ENCODE peak calls at places on chromosome 10, in eight cellular contexts. One of them, this sample, is unnamed.

GRCh38 chr10:11685787-11686218 is 56.4 kb upstream of the ECHDC3 start:
- DNase-seq in A549: no peak
- DNase-seq in AG09309: no peak
- DNase-seq in PC-9: peak
- DNase-seq in MM.1S: peak
- DNase-seq in transverse colon: peak
- DNase-seq in suprapubic skin: no peak
- DNase-seq in psoas muscle: peak
- DNase-seq in this sample: peak

GRCh38 chr10:103463456-103463855 is 4.8 kb upstream of the CALHM1 start:
- DNase-seq in suprapubic skin: no peak
- DNase-seq in transverse colon: no peak
- DNase-seq in A549: peak
- DNase-seq in PC-9: peak
- DNase-seq in AG09309: no peak
- DNase-seq in psoas muscle: no peak
- DNase-seq in MM.1S: no peak
- DNase-seq in this sample: no peak

GRCh38 chr10:78336402-78336791 is 302.7 kb downstream of the RPS24 start:
- DNase-seq in A549: no peak
- DNase-seq in psoas muscle: no peak
- DNase-seq in MM.1S: no peak
- DNase-seq in AG09309: peak
- DNase-seq in transverse colon: no peak
- DNase-seq in suprapubic skin: no peak
- DNase-seq in PC-9: no peak
- DNase-seq in this sample: no peak

GRCh38 chr10:78292250-78292986 is 258.8 kb downstream of the RPS24 start:
- DNase-seq in A549: no peak
- DNase-seq in suprapubic skin: no peak
- DNase-seq in AG09309: no peak
- DNase-seq in transverse colon: no peak
- DNase-seq in PC-9: no peak
- DNase-seq in psoas muscle: no peak
- DNase-seq in MM.1S: no peak
- DNase-seq in this sample: no peak

GRCh38 chr10:21528452-21529235 is 3.2 kb upstream of the SKIDA1 start:
- DNase-seq in A549: peak
- DNase-seq in MM.1S: no peak
- DNase-seq in psoas muscle: no peak
- DNase-seq in suprapubic skin: no peak
- DNase-seq in transverse colon: no peak
- DNase-seq in PC-9: no peak
- DNase-seq in AG09309: no peak
- DNase-seq in this sample: no peak

GRCh38 chr10:73965890-73966768 is 31.8 kb upstream of the VCL start:
- DNase-seq in PC-9: peak
- DNase-seq in transverse colon: peak
- DNase-seq in AG09309: peak
- DNase-seq in A549: peak
- DNase-seq in MM.1S: no peak
- DNase-seq in suprapubic skin: peak
- DNase-seq in psoas muscle: peak
- DNase-seq in this sample: no peak

GRCh38 chr10:122646511-122647382 is 52.9 kb downstream of the C10orf120 start:
- DNase-seq in psoas muscle: no peak
- DNase-seq in PC-9: no peak
- DNase-seq in transverse colon: no peak
- DNase-seq in MM.1S: no peak
- DNase-seq in A549: no peak
- DNase-seq in AG09309: no peak
- DNase-seq in suprapubic skin: peak
- DNase-seq in this sample: no peak

GRCh38 chr10:87640043-87640442 is 19.6 kb upstream of the PAPSS2 start:
- DNase-seq in PC-9: no peak
- DNase-seq in A549: no peak
- DNase-seq in psoas muscle: no peak
- DNase-seq in transverse colon: no peak
- DNase-seq in MM.1S: no peak
- DNase-seq in AG09309: no peak
- DNase-seq in suprapubic skin: no peak
- DNase-seq in this sample: no peak

GRCh38 chr10:59971915-59972314 is 65.6 kb upstream of the CCDC6 start:
- DNase-seq in suprapubic skin: no peak
- DNase-seq in AG09309: no peak
- DNase-seq in PC-9: peak
- DNase-seq in A549: peak
- DNase-seq in transverse colon: peak
- DNase-seq in psoas muscle: no peak
- DNase-seq in MM.1S: no peak
- DNase-seq in this sample: no peak

GRCh38 chr10:124105594-124105993 is 12.2 kb upstream of the CHST15 start:
- DNase-seq in MM.1S: peak
- DNase-seq in suprapubic skin: no peak
- DNase-seq in psoas muscle: no peak
- DNase-seq in PC-9: peak
- DNase-seq in AG09309: no peak
- DNase-seq in A549: no peak
- DNase-seq in transverse colon: no peak
- DNase-seq in this sample: no peak

GRCh38 chr10:80917636-80918035 is 379.9 kb downstream of the SH2D4B start:
- DNase-seq in AG09309: no peak
- DNase-seq in A549: no peak
- DNase-seq in PC-9: no peak
- DNase-seq in suprapubic skin: no peak
- DNase-seq in MM.1S: no peak
- DNase-seq in transverse colon: no peak
- DNase-seq in psoas muscle: no peak
- DNase-seq in this sample: no peak

GRCh38 chr10:128050117-128050516 is 76.1 kb downstream of the MKI67 start:
- DNase-seq in AG09309: no peak
- DNase-seq in psoas muscle: no peak
- DNase-seq in PC-9: no peak
- DNase-seq in A549: no peak
- DNase-seq in suprapubic skin: no peak
- DNase-seq in transverse colon: no peak
- DNase-seq in MM.1S: no peak
- DNase-seq in this sample: no peak

GRCh38 chr10:128053356-128053755 is 72.9 kb downstream of the MKI67 start:
- DNase-seq in PC-9: no peak
- DNase-seq in psoas muscle: no peak
- DNase-seq in A549: no peak
- DNase-seq in MM.1S: no peak
- DNase-seq in suprapubic skin: no peak
- DNase-seq in transverse colon: peak
- DNase-seq in AG09309: no peak
- DNase-seq in this sample: no peak

GRCh38 chr10:128052696-128053095 is 73.5 kb downstream of the MKI67 start:
- DNase-seq in A549: no peak
- DNase-seq in AG09309: no peak
- DNase-seq in MM.1S: no peak
- DNase-seq in suprapubic skin: no peak
- DNase-seq in transverse colon: peak
- DNase-seq in psoas muscle: no peak
- DNase-seq in PC-9: no peak
- DNase-seq in this sample: no peak

GRCh38 chr10:128050937-128051336 is 75.3 kb downstream of the MKI67 start:
- DNase-seq in AG09309: no peak
- DNase-seq in psoas muscle: no peak
- DNase-seq in A549: no peak
- DNase-seq in MM.1S: no peak
- DNase-seq in PC-9: no peak
- DNase-seq in suprapubic skin: no peak
- DNase-seq in transverse colon: no peak
- DNase-seq in this sample: no peak

GRCh38 chr10:128051548-128051947 is 74.7 kb downstream of the MKI67 start:
- DNase-seq in A549: no peak
- DNase-seq in MM.1S: no peak
- DNase-seq in suprapubic skin: peak
- DNase-seq in psoas muscle: no peak
- DNase-seq in PC-9: no peak
- DNase-seq in AG09309: no peak
- DNase-seq in transverse colon: no peak
- DNase-seq in this sample: no peak
- TF ChIP-seq CTCF in A549: no peak
- TF ChIP-seq CTCF in MM.1S: no peak
- TF ChIP-seq CTCF in suprapubic skin: no peak
- TF ChIP-seq CTCF in psoas muscle: no peak
- TF ChIP-seq CTCF in PC-9: no peak
- TF ChIP-seq CTCF in AG09309: no peak
- TF ChIP-seq CTCF in transverse colon: no peak
- TF ChIP-seq CTCF in this sample: no peak

GRCh38 chr10:50540826-50541122 is 83.0 kb downstream of the SGMS1 start:
- DNase-seq in A549: no peak
- DNase-seq in transverse colon: no peak
- DNase-seq in MM.1S: no peak
- DNase-seq in psoas muscle: no peak
- DNase-seq in AG09309: no peak
- DNase-seq in suprapubic skin: no peak
- DNase-seq in PC-9: no peak
- DNase-seq in this sample: no peak
- H3K4me3 ChIP-seq in A549: no peak
- H3K4me3 ChIP-seq in transverse colon: no peak
- H3K4me3 ChIP-seq in MM.1S: no peak
- H3K4me3 ChIP-seq in psoas muscle: no peak
- H3K4me3 ChIP-seq in AG09309: no peak
- H3K4me3 ChIP-seq in suprapubic skin: no peak
- H3K4me3 ChIP-seq in PC-9: no peak
- H3K4me3 ChIP-seq in this sample: no peak

DNA sequence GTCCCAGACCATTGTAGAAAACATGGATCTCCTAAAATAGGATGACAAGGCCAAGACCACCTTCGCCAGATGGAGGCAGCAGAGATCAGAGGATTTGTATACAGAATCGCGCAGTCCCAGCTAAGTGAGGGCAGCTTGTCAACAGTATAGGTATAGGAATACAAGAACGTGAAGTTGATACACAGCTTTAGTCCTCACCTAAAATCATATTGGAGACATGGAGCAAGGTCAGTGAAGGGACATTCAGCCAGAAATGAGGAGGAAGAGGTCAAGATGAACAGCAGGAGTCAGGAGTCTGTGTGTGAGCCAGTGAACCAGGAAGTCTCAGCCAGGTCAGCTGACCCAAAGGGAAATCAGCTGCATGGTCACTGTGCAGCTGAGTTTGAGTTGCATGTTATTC is 263.4 kb upstream of the PRKCQ start:
- DNase-seq in transverse colon: no peak
- DNase-seq in psoas muscle: no peak
- DNase-seq in suprapubic skin: no peak
- DNase-seq in A549: peak
- DNase-seq in MM.1S: peak
- DNase-seq in PC-9: no peak
- DNase-seq in AG09309: no peak
- DNase-seq in this sample: no peak
- TF ChIP-seq CTCF in transverse colon: no peak
- TF ChIP-seq CTCF in psoas muscle: no peak
- TF ChIP-seq CTCF in suprapubic skin: no peak
- TF ChIP-seq CTCF in A549: no peak
- TF ChIP-seq CTCF in MM.1S: peak
- TF ChIP-seq CTCF in PC-9: no peak
- TF ChIP-seq CTCF in AG09309: peak
- TF ChIP-seq CTCF in this sample: peak

DNA sequence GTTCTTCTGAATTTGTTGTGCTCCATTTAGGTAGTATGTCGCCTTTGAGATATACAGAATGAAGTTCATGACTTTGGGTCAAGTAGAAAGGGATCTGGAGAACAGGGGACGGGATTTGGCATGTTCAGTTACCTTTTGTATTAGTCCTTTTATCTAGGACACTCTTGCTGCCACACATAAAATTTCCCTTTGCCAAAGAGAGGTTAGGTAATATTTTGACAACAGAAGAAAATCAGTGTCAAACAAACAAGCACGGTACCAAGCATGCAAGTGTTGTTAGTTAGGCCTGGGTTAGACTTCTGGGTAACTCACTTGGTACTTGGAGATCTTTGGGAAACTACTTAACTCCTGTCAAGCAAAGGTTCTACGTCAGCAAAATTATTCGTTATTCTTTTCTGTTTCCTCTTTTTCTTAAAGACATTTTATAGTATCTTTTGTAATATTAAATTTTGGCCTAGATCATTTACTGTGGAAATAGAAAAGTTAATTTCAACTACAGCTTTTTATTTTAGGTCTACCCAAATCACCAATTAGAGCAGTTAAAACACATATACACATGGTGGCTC is 116.7 kb downstream of the PLXDC2 start:
- DNase-seq in psoas muscle: no peak
- DNase-seq in suprapubic skin: no peak
- DNase-seq in transverse colon: no peak
- DNase-seq in MM.1S: no peak
- DNase-seq in A549: no peak
- DNase-seq in PC-9: no peak
- DNase-seq in AG09309: no peak
- DNase-seq in this sample: no peak
- H3K4me3 ChIP-seq in psoas muscle: no peak
- H3K4me3 ChIP-seq in suprapubic skin: no peak
- H3K4me3 ChIP-seq in transverse colon: no peak
- H3K4me3 ChIP-seq in MM.1S: no peak
- H3K4me3 ChIP-seq in A549: no peak
- H3K4me3 ChIP-seq in PC-9: no peak
- H3K4me3 ChIP-seq in AG09309: no peak
- H3K4me3 ChIP-seq in this sample: no peak

GRCh38 chr10:100009283-100009792 is 409 bp downstream of the DNMBP start:
- DNase-seq in transverse colon: peak
- DNase-seq in MM.1S: peak
- DNase-seq in PC-9: no peak
- DNase-seq in psoas muscle: no peak
- DNase-seq in AG09309: no peak
- DNase-seq in A549: peak
- DNase-seq in suprapubic skin: no peak
- DNase-seq in this sample: no peak
- TF ChIP-seq CTCF in transverse colon: peak
- TF ChIP-seq CTCF in MM.1S: peak
- TF ChIP-seq CTCF in PC-9: peak
- TF ChIP-seq CTCF in psoas muscle: no peak
- TF ChIP-seq CTCF in AG09309: peak
- TF ChIP-seq CTCF in A549: no peak
- TF ChIP-seq CTCF in suprapubic skin: no peak
- TF ChIP-seq CTCF in this sample: peak

GRCh38 chr10:133062635-133063034 is 25.1 kb upstream of the ADGRA1 start:
- DNase-seq in psoas muscle: no peak
- DNase-seq in MM.1S: no peak
- DNase-seq in PC-9: no peak
- DNase-seq in suprapubic skin: no peak
- DNase-seq in AG09309: no peak
- DNase-seq in A549: no peak
- DNase-seq in transverse colon: no peak
- DNase-seq in this sample: no peak
- H3K4me3 ChIP-seq in psoas muscle: no peak
- H3K4me3 ChIP-seq in MM.1S: no peak
- H3K4me3 ChIP-seq in PC-9: no peak
- H3K4me3 ChIP-seq in suprapubic skin: no peak
- H3K4me3 ChIP-seq in AG09309: no peak
- H3K4me3 ChIP-seq in A549: no peak
- H3K4me3 ChIP-seq in transverse colon: no peak
- H3K4me3 ChIP-seq in this sample: no peak

DNA sequence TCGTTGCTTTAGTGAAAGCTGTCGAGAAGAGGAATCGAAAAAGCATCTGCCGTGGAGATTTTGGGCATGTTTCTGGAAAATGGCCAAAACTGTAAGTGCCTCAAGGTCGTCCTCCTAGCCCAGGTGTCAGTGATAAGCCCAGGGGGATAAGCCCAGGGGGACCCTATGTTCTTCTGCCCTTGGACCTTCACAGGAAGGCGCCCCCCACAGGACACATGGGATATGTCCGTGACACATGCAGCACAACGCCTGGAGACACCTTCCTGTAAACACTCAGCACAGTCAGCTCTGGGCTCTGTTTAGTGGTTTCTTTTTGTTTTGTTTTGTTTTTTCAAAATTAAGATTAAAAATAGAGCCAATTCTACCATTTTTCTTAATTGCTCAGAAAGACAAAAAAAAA is 272.7 kb downstream of the KLF6 start:
- DNase-seq in PC-9: no peak
- DNase-seq in transverse colon: no peak
- DNase-seq in AG09309: no peak
- DNase-seq in MM.1S: no peak
- DNase-seq in A549: no peak
- DNase-seq in psoas muscle: no peak
- DNase-seq in suprapubic skin: no peak
- DNase-seq in this sample: no peak
- TF ChIP-seq CTCF in PC-9: no peak
- TF ChIP-seq CTCF in transverse colon: no peak
- TF ChIP-seq CTCF in AG09309: no peak
- TF ChIP-seq CTCF in MM.1S: no peak
- TF ChIP-seq CTCF in A549: no peak
- TF ChIP-seq CTCF in psoas muscle: no peak
- TF ChIP-seq CTCF in suprapubic skin: no peak
- TF ChIP-seq CTCF in this sample: no peak

This sample was measured in LNCaP clone FGC.